ENCODE peak calls at places on chromosomes 16 and 17, in ten cellular contexts. One of them, this sample, is unnamed.

GRCh38 chr17:44608732-44609435 is 47.4 kb upstream of the MEIOC start:
- DNase-seq in transverse colon: no peak
- DNase-seq in HepG2: peak; percentile 68
- DNase-seq in colonic mucosa: no peak
- DNase-seq in A549: no peak
- DNase-seq in H1: no peak
- DNase-seq in skeletal muscle cell: no peak
- DNase-seq in adrenal gland: no peak
- DNase-seq in body of pancreas: no peak
- DNase-seq in brain microvascular endothelial cell: no peak
- DNase-seq in this sample: no peak

GRCh38 chr17:75059369-75060345 is 12.6 kb downstream of the KCTD2 start:
- DNase-seq in transverse colon: no peak
- DNase-seq in HepG2: peak; percentile 45
- DNase-seq in colonic mucosa: no peak
- DNase-seq in A549: no peak
- DNase-seq in H1: no peak
- DNase-seq in skeletal muscle cell: no peak
- DNase-seq in adrenal gland: no peak
- DNase-seq in body of pancreas: no peak
- DNase-seq in brain microvascular endothelial cell: peak; percentile 63
- DNase-seq in this sample: peak; percentile 66

GRCh38 chr17:74690409-74690825 is 22.3 kb downstream of the CD300LF start:
- DNase-seq in transverse colon: peak; percentile 10
- DNase-seq in HepG2: no peak
- DNase-seq in colonic mucosa: no peak
- DNase-seq in A549: no peak
- DNase-seq in H1: no peak
- DNase-seq in skeletal muscle cell: no peak
- DNase-seq in adrenal gland: peak; percentile 45
- DNase-seq in body of pancreas: no peak
- DNase-seq in brain microvascular endothelial cell: no peak
- DNase-seq in this sample: no peak

GRCh38 chr17:83119987-83120864 is 40.8 kb downstream of the METRNL start:
- DNase-seq in transverse colon: peak; percentile 39
- DNase-seq in HepG2: no peak
- DNase-seq in colonic mucosa: no peak
- DNase-seq in A549: no peak
- DNase-seq in H1: no peak
- DNase-seq in skeletal muscle cell: no peak
- DNase-seq in adrenal gland: no peak
- DNase-seq in body of pancreas: no peak
- DNase-seq in brain microvascular endothelial cell: no peak
- DNase-seq in this sample: peak; percentile 15

GRCh38 chr17:68432086-68432864 is 25.0 kb downstream of the WIPI1 start:
- DNase-seq in transverse colon: no peak
- DNase-seq in HepG2: no peak
- DNase-seq in colonic mucosa: no peak
- DNase-seq in A549: no peak
- DNase-seq in H1: no peak
- DNase-seq in skeletal muscle cell: no peak
- DNase-seq in adrenal gland: peak; percentile 15
- DNase-seq in body of pancreas: no peak
- DNase-seq in brain microvascular endothelial cell: no peak
- DNase-seq in this sample: no peak

GRCh38 chr16:13921328-13921727 is 1.4 kb downstream of the ERCC4 start:
- DNase-seq in transverse colon: no peak
- DNase-seq in HepG2: no peak
- DNase-seq in colonic mucosa: no peak
- DNase-seq in A549: no peak
- DNase-seq in H1: no peak
- DNase-seq in skeletal muscle cell: no peak
- DNase-seq in adrenal gland: no peak
- DNase-seq in body of pancreas: no peak
- DNase-seq in brain microvascular endothelial cell: no peak
- DNase-seq in this sample: no peak

GRCh38 chr17:43940630-43941029 is 1.6 kb downstream of the PPY start:
- DNase-seq in transverse colon: no peak
- DNase-seq in HepG2: peak; percentile 73
- DNase-seq in colonic mucosa: no peak
- DNase-seq in A549: peak; percentile 57
- DNase-seq in H1: no peak
- DNase-seq in skeletal muscle cell: no peak
- DNase-seq in adrenal gland: no peak
- DNase-seq in body of pancreas: no peak
- DNase-seq in brain microvascular endothelial cell: peak; percentile 44
- DNase-seq in this sample: no peak

GRCh38 chr17:65362826-65363225 is 198.6 kb downstream of the AXIN2 start:
- DNase-seq in transverse colon: no peak
- DNase-seq in HepG2: no peak
- DNase-seq in colonic mucosa: no peak
- DNase-seq in A549: no peak
- DNase-seq in H1: no peak
- DNase-seq in skeletal muscle cell: no peak
- DNase-seq in adrenal gland: no peak
- DNase-seq in body of pancreas: no peak
- DNase-seq in brain microvascular endothelial cell: no peak
- DNase-seq in this sample: peak; percentile 14

GRCh38 chr17:75765981-75766380 is 989 bp upstream of the GALK1 start:
- DNase-seq in transverse colon: no peak
- DNase-seq in HepG2: no peak
- DNase-seq in colonic mucosa: no peak
- DNase-seq in A549: no peak
- DNase-seq in H1: no peak
- DNase-seq in skeletal muscle cell: no peak
- DNase-seq in adrenal gland: no peak
- DNase-seq in body of pancreas: no peak
- DNase-seq in brain microvascular endothelial cell: no peak
- DNase-seq in this sample: no peak

GRCh38 chr16:49528035-49528434 is 154.4 kb downstream of the C16orf78 start:
- DNase-seq in transverse colon: no peak
- DNase-seq in HepG2: no peak
- DNase-seq in colonic mucosa: no peak
- DNase-seq in A549: no peak
- DNase-seq in H1: no peak
- DNase-seq in skeletal muscle cell: peak; percentile 2
- DNase-seq in adrenal gland: no peak
- DNase-seq in body of pancreas: no peak
- DNase-seq in brain microvascular endothelial cell: peak; percentile 1
- DNase-seq in this sample: peak; percentile 17

GRCh38 chr16:67882374-67883145 is 2.1 kb upstream of the NRN1L start:
- DNase-seq in transverse colon: no peak
- DNase-seq in HepG2: no peak
- DNase-seq in colonic mucosa: no peak
- DNase-seq in A549: no peak
- DNase-seq in H1: no peak
- DNase-seq in skeletal muscle cell: peak; percentile 47
- DNase-seq in adrenal gland: peak; percentile 68
- DNase-seq in body of pancreas: peak; percentile 34
- DNase-seq in brain microvascular endothelial cell: no peak
- DNase-seq in this sample: no peak

GRCh38 chr16:85651822-85652430 is 36.8 kb downstream of the GINS2 start:
- DNase-seq in transverse colon: no peak
- DNase-seq in HepG2: no peak
- DNase-seq in colonic mucosa: no peak
- DNase-seq in A549: no peak
- DNase-seq in H1: no peak
- DNase-seq in skeletal muscle cell: no peak
- DNase-seq in adrenal gland: peak; percentile 65
- DNase-seq in body of pancreas: peak; percentile 54
- DNase-seq in brain microvascular endothelial cell: no peak
- DNase-seq in this sample: no peak

GRCh38 chr16:57185446-57185944 is 344 bp downstream of the PSME3IP1 start:
- DNase-seq in transverse colon: peak; percentile 50
- DNase-seq in HepG2: no peak
- DNase-seq in colonic mucosa: peak; percentile 52
- DNase-seq in A549: peak; percentile 38
- DNase-seq in H1: no peak
- DNase-seq in skeletal muscle cell: no peak
- DNase-seq in adrenal gland: peak; percentile 75
- DNase-seq in body of pancreas: peak; percentile 60
- DNase-seq in brain microvascular endothelial cell: peak; percentile 47
- DNase-seq in this sample: peak; percentile 86

GRCh38 chr16:89922477-89922883 is 662 bp upstream of the TUBB3 start:
- DNase-seq in transverse colon: peak; percentile 66
- DNase-seq in HepG2: peak; percentile 88
- DNase-seq in colonic mucosa: peak; percentile 66
- DNase-seq in A549: peak; percentile 83
- DNase-seq in H1: no peak
- DNase-seq in skeletal muscle cell: peak; percentile 76
- DNase-seq in adrenal gland: peak; percentile 99
- DNase-seq in body of pancreas: peak; percentile 52
- DNase-seq in brain microvascular endothelial cell: peak; percentile 98
- DNase-seq in this sample: peak; percentile 99

GRCh38 chr16:6684076-6684673 is 648.5 kb upstream of the RBFOX1 start:
- DNase-seq in transverse colon: peak; percentile 11
- DNase-seq in HepG2: peak; percentile 5
- DNase-seq in colonic mucosa: peak; percentile 18
- DNase-seq in A549: peak; percentile 3
- DNase-seq in H1: no peak
- DNase-seq in skeletal muscle cell: no peak
- DNase-seq in adrenal gland: peak; percentile 28
- DNase-seq in body of pancreas: no peak
- DNase-seq in brain microvascular endothelial cell: peak; percentile 7
- DNase-seq in this sample: no peak

GRCh38 chr17:15999974-16000827 is 577 bp downstream of the TTC19 start:
- DNase-seq in transverse colon: no peak
- DNase-seq in HepG2: peak; percentile 15
- DNase-seq in colonic mucosa: no peak
- DNase-seq in A549: no peak
- DNase-seq in H1: no peak
- DNase-seq in skeletal muscle cell: no peak
- DNase-seq in adrenal gland: peak; percentile 63
- DNase-seq in body of pancreas: peak; percentile 63
- DNase-seq in brain microvascular endothelial cell: peak; percentile 20
- DNase-seq in this sample: peak; percentile 9

GRCh38 chr17:16001498-16001897 is 1.9 kb downstream of the TTC19 start:
- DNase-seq in transverse colon: no peak
- DNase-seq in HepG2: no peak
- DNase-seq in colonic mucosa: no peak
- DNase-seq in A549: no peak
- DNase-seq in H1: no peak
- DNase-seq in skeletal muscle cell: no peak
- DNase-seq in adrenal gland: no peak
- DNase-seq in body of pancreas: no peak
- DNase-seq in brain microvascular endothelial cell: no peak
- DNase-seq in this sample: peak; percentile 7

GRCh38 chr17:15999141-15999973 is at the start of the genes TTC19 and ZSWIM7:
- DNase-seq in transverse colon: peak; percentile 99
- DNase-seq in HepG2: peak; percentile 92
- DNase-seq in colonic mucosa: peak; percentile 98
- DNase-seq in A549: peak; percentile 99
- DNase-seq in H1: peak; percentile 91
- DNase-seq in skeletal muscle cell: peak; percentile 83
- DNase-seq in adrenal gland: peak; percentile 97
- DNase-seq in body of pancreas: peak; percentile 96
- DNase-seq in brain microvascular endothelial cell: peak; percentile 90
- DNase-seq in this sample: peak; percentile 99

GRCh38 chr17:15996322-15996721 is 3.2 kb downstream of the ZSWIM7 start:
- DNase-seq in transverse colon: no peak
- DNase-seq in HepG2: no peak
- DNase-seq in colonic mucosa: no peak
- DNase-seq in A549: no peak
- DNase-seq in H1: no peak
- DNase-seq in skeletal muscle cell: no peak
- DNase-seq in adrenal gland: no peak
- DNase-seq in body of pancreas: no peak
- DNase-seq in brain microvascular endothelial cell: no peak
- DNase-seq in this sample: no peak

DNA sequence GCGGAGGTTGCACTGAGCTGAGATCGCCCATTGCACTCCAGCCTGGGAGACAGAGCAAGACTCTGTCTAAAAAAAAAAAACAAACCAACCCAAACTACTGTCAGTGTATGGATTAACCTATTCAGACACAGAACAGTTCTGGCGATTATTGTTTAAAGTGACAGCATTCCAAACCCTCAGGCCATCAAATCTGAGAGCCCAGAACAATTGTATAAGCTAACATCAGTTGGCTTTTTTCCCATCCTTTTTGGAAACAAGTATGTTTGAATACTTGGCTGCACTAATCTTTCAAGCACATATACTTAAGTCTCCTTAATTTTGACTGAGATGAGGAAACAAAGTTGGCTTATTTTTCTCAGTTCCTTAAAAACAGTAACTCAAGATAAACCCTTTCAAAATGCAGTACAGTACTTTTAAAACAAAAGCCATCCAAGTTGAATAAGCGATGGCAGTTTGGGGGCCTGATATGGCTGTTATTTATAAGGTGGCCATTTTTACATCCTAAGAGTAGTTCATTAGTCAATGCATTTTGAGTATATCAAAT is 1.4 kb downstream of the ZSWIM7 start:
- DNase-seq in transverse colon: no peak
- DNase-seq in HepG2: no peak
- DNase-seq in colonic mucosa: no peak
- DNase-seq in A549: no peak
- DNase-seq in H1: no peak
- DNase-seq in skeletal muscle cell: no peak
- DNase-seq in adrenal gland: no peak
- DNase-seq in body of pancreas: no peak
- DNase-seq in brain microvascular endothelial cell: no peak
- DNase-seq in this sample: no peak
- H3K4me3 ChIP-seq in transverse colon: no peak overlapping the region
- H3K4me3 ChIP-seq in HepG2: no peak overlapping the region
- H3K4me3 ChIP-seq in colonic mucosa: no peak overlapping the region
- H3K4me3 ChIP-seq in A549: peak overlapping the region; percentile 95
- H3K4me3 ChIP-seq in H1: no peak overlapping the region
- H3K4me3 ChIP-seq in skeletal muscle cell: no peak overlapping the region
- H3K4me3 ChIP-seq in adrenal gland: peak overlapping the region; percentile 66
- H3K4me3 ChIP-seq in body of pancreas: no peak overlapping the region
- H3K4me3 ChIP-seq in brain microvascular endothelial cell: no peak overlapping the region
- H3K4me3 ChIP-seq in this sample: peak overlapping the region; percentile 81

GRCh38 chr16:22932032-22932771 is 118.2 kb downstream of the HS3ST2 start:
- DNase-seq in transverse colon: no peak
- DNase-seq in HepG2: no peak
- DNase-seq in colonic mucosa: no peak
- DNase-seq in A549: no peak
- DNase-seq in H1: no peak
- DNase-seq in skeletal muscle cell: no peak
- DNase-seq in adrenal gland: no peak
- DNase-seq in body of pancreas: no peak
- DNase-seq in brain microvascular endothelial cell: no peak
- DNase-seq in this sample: no peak
- H3K4me3 ChIP-seq in transverse colon: no peak overlapping the region
- H3K4me3 ChIP-seq in HepG2: no peak overlapping the region
- H3K4me3 ChIP-seq in colonic mucosa: no peak overlapping the region
- H3K4me3 ChIP-seq in A549: no peak overlapping the region
- H3K4me3 ChIP-seq in H1: no peak overlapping the region
- H3K4me3 ChIP-seq in skeletal muscle cell: no peak overlapping the region
- H3K4me3 ChIP-seq in adrenal gland: no peak overlapping the region
- H3K4me3 ChIP-seq in body of pancreas: no peak overlapping the region
- H3K4me3 ChIP-seq in brain microvascular endothelial cell: no peak overlapping the region
- H3K4me3 ChIP-seq in this sample: no peak overlapping the region

GRCh38 chr16:71724320-71724751 is at the start of gene PHLPP2:
- DNase-seq in transverse colon: no peak
- DNase-seq in HepG2: no peak
- DNase-seq in colonic mucosa: no peak
- DNase-seq in A549: no peak
- DNase-seq in H1: no peak
- DNase-seq in skeletal muscle cell: no peak
- DNase-seq in adrenal gland: no peak
- DNase-seq in body of pancreas: no peak
- DNase-seq in brain microvascular endothelial cell: no peak
- DNase-seq in this sample: no peak
- H3K4me3 ChIP-seq in transverse colon: peak within 1 kb of the TSS; percentile 89
- H3K4me3 ChIP-seq in HepG2: peak within 1 kb of the TSS; percentile 87
- H3K4me3 ChIP-seq in colonic mucosa: peak within 1 kb of the TSS; percentile 86
- H3K4me3 ChIP-seq in A549: peak within 1 kb of the TSS; percentile 76
- H3K4me3 ChIP-seq in H1: peak within 1 kb of the TSS; percentile 68
- H3K4me3 ChIP-seq in skeletal muscle cell: peak within 1 kb of the TSS; percentile 78
- H3K4me3 ChIP-seq in adrenal gland: peak within 1 kb of the TSS; percentile 98
- H3K4me3 ChIP-seq in body of pancreas: no peak within 1 kb of the TSS
- H3K4me3 ChIP-seq in brain microvascular endothelial cell: peak within 1 kb of the TSS; percentile 78
- H3K4me3 ChIP-seq in this sample: peak within 1 kb of the TSS; percentile 75

GRCh38 chr17:2051388-2052237 is 3.3 kb upstream of the HIC1 start:
- DNase-seq in transverse colon: no peak
- DNase-seq in HepG2: no peak
- DNase-seq in colonic mucosa: no peak
- DNase-seq in A549: no peak
- DNase-seq in H1: no peak
- DNase-seq in skeletal muscle cell: no peak
- DNase-seq in adrenal gland: peak; percentile 41
- DNase-seq in body of pancreas: no peak
- DNase-seq in brain microvascular endothelial cell: no peak
- DNase-seq in this sample: no peak
- H3K4me3 ChIP-seq in transverse colon: no peak overlapping the region
- H3K4me3 ChIP-seq in HepG2: no peak overlapping the region
- H3K4me3 ChIP-seq in colonic mucosa: no peak overlapping the region
- H3K4me3 ChIP-seq in A549: peak overlapping the region; percentile 70
- H3K4me3 ChIP-seq in H1: no peak overlapping the region
- H3K4me3 ChIP-seq in skeletal muscle cell: no peak overlapping the region
- H3K4me3 ChIP-seq in adrenal gland: peak overlapping the region; percentile 73
- H3K4me3 ChIP-seq in body of pancreas: no peak overlapping the region
- H3K4me3 ChIP-seq in brain microvascular endothelial cell: no peak overlapping the region
- H3K4me3 ChIP-seq in this sample: no peak overlapping the region

This sample was measured in foreskin fibroblast.